ENCODE peak calls at places on chromosomes 4 and X, in five cellular contexts. W is heart right ventricle; V is foreskin keratinocyte; G is testis; Y is CD4-positive, alpha-beta memory T cell. T is an unnamed sample.
A peak's percentile ranks its signal among the peaks of the same experiment; 100 is the strongest.

GRCh38 chrX:140733766-140734342 is 24.3 kb downstream of the LINC00632 start:
- DNase-seq in V (no peak), G (peak; percentile 22), Y (peak; percentile 14), W (no peak), T (no peak)

GRCh38 chr4:140150636-140150885 is 3.4 kb downstream of the MAML3 start:
- DNase-seq in Y (no peak), G (peak; percentile 91), W (no peak), V (peak; percentile 82), T (peak; percentile 94)

GRCh38 chr4:112951362-112951962 is 98.0 kb upstream of the ANK2 start:
- DNase-seq in V (no peak), G (no peak), W (no peak), Y (no peak), T (no peak)

GRCh38 chrX:147912093-147912801 is 528 bp downstream of the FMR1 start:
- DNase-seq in Y (peak; percentile 34), W (no peak), G (peak; percentile 35), V (no peak), T (peak; percentile 66)

GRCh38 chr4:17356926-17357325 is 155.0 kb downstream of the QDPR start:
- DNase-seq in W (no peak), G (no peak), Y (no peak), V (no peak), T (no peak)

GRCh38 chr4:38856524-38857337 is at the start of gene TLR6:
- DNase-seq in Y (peak; percentile 80), G (peak; percentile 73), W (no peak), V (peak; percentile 70), T (no peak)

GRCh38 chrX:72309297-72310071 is 3.8 kb upstream of the CITED1 start:
- DNase-seq in W (no peak), Y (no peak), G (no peak), V (no peak), T (no peak)

GRCh38 chrX:16695079-16695676 is 17.3 kb downstream of the CTPS2 start:
- DNase-seq in V (peak; percentile 14), W (peak; percentile 28), Y (peak; percentile 44), G (peak; percentile 81), T (no peak)

GRCh38 chrX:120568609-120569008 is 7.8 kb upstream of the CUL4B start:
- DNase-seq in W (no peak), Y (no peak), G (no peak), V (no peak), T (no peak)

GRCh38 chr4:87973283-87974169 is 2.0 kb upstream of the SPP1 start:
- DNase-seq in G (peak; percentile 75), Y (peak; percentile 22), V (peak; percentile 100), W (peak; percentile 43), T (no peak)

GRCh38 chr4:33722254-33722653 is 2522.1 kb downstream of the ARAP2 start:
- DNase-seq in G (no peak), V (no peak), W (no peak), Y (no peak), T (no peak)

GRCh38 chr4:8644966-8645752 is 52.6 kb downstream of the CPZ start:
- DNase-seq in W (no peak), V (no peak), G (no peak), Y (no peak), T (peak; percentile 52)

GRCh38 chr4:110287130-110287529 is 88.7 kb upstream of the ELOVL6 start:
- DNase-seq in Y (no peak), G (no peak), V (peak; percentile 84), W (no peak), T (no peak)

GRCh38 chrX:131830400-131831184 is 192.5 kb upstream of the STK26 start:
- DNase-seq in V (peak; percentile 6), G (peak; percentile 28), W (peak; percentile 34), Y (peak; percentile 48), T (peak; percentile 82)

GRCh38 chrX:17682259-17682658 is 55.0 kb upstream of the SCML1 start:
- DNase-seq in V (no peak), G (no peak), W (no peak), Y (no peak), T (no peak)

GRCh38 chr4:139858436-139859225 is 193.0 kb downstream of the MGST2 start:
- DNase-seq in G (no peak), V (peak; percentile 39), Y (no peak), W (no peak), T (no peak)

GRCh38 chr4:186298034-186298647 is 32.2 kb downstream of the F11 start:
- DNase-seq in G (no peak), W (no peak), Y (no peak), V (no peak), T (no peak)

GRCh38 chrX:72094894-72095293 is 36.8 kb downstream of the RTL5 start:
- DNase-seq in Y (peak; percentile 86), G (peak; percentile 30), W (peak; percentile 40), V (no peak), T (no peak)

GRCh38 chr4:10011885-10012284 is 9.4 kb downstream of the SLC2A9 start:
- DNase-seq in Y (no peak), V (no peak), W (no peak), G (no peak), T (no peak)

GRCh38 chr4:116878280-116878679 is 207.1 kb downstream of the TRAM1L1 start:
- DNase-seq in Y (no peak), V (no peak), G (no peak), W (no peak), T (no peak)

GRCh38 chrX:150565551-150565950 is 2.9 kb upstream of the MTM1 start:
- DNase-seq in G (no peak), V (no peak), Y (no peak), W (no peak), T (no peak)

GRCh38 chr4:78131403-78131802 is 74.3 kb downstream of the FRAS1 start:
- DNase-seq in W (no peak), Y (no peak), V (no peak), G (no peak), T (no peak)

GRCh38 chr4:173448919-173449641 is 50.2 kb upstream of the SCRG1 start:
- DNase-seq in Y (no peak), G (peak; percentile 21), W (no peak), V (no peak), T (no peak)

GRCh38 chr4:14863420-14864364 is 138.6 kb upstream of the CPEB2 start:
- DNase-seq in G (no peak), V (no peak), W (no peak), Y (no peak), T (no peak)

GRCh38 chr4:14862881-14863280 is 139.4 kb upstream of the CPEB2 start:
- DNase-seq in G (peak; percentile 58), V (no peak), W (peak; percentile 35), Y (no peak), T (peak; percentile 67)

GRCh38 chr4:14865804-14866203 is 136.5 kb upstream of the CPEB2 start:
- DNase-seq in V (no peak), Y (no peak), G (no peak), W (no peak), T (no peak)

GRCh38 chr4:14864967-14865366 is 137.3 kb upstream of the CPEB2 start:
- DNase-seq in W (no peak), V (no peak), G (no peak), Y (no peak), T (no peak)

DNA sequence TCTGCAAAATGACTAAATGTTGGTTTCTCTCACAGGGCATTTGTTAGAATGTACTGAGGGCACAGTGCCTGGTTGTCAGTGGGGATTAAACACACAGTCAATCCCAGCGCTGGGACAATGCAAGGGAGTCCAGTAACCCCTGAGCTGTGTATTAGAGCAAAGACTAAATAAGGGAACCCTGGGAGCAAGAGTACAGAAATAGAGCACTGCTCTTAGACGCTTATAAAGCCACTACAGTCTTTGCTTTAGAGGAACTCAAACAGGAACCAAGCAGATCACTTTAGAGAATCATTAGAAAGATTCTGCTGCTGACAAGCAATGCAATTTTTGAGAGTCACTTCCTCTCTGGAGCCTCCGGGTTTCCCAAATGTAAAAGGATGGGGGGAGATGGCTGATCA is 137.9 kb upstream of the CPEB2 start:
- DNase-seq in W (no peak), Y (no peak), G (no peak), V (no peak), T (peak; percentile 87)
- H3K27ac ChIP-seq in W (peak overlapping the region; percentile 7), Y (no peak overlapping the region), G (no peak overlapping the region), V (no peak overlapping the region), T (peak overlapping the region; percentile 78)

GRCh38 chr4:183256756-183257385 is 63.2 kb downstream of the CLDN22 start:
- DNase-seq in G (peak; percentile 71), V (no peak), W (peak; percentile 59), Y (peak; percentile 20), T (peak; percentile 73)
- H3K27ac ChIP-seq in G (no peak overlapping the region), V (no peak overlapping the region), W (no peak overlapping the region), Y (no peak overlapping the region), T (no peak overlapping the region)

GRCh38 chr4:164821711-164822110 is 55.3 kb upstream of the APELA start:
- DNase-seq in Y (no peak), G (no peak), W (no peak), V (no peak), T (no peak)
- H3K27ac ChIP-seq in Y (no peak overlapping the region), G (no peak overlapping the region), W (no peak overlapping the region), V (no peak overlapping the region), T (no peak overlapping the region)

DNA sequence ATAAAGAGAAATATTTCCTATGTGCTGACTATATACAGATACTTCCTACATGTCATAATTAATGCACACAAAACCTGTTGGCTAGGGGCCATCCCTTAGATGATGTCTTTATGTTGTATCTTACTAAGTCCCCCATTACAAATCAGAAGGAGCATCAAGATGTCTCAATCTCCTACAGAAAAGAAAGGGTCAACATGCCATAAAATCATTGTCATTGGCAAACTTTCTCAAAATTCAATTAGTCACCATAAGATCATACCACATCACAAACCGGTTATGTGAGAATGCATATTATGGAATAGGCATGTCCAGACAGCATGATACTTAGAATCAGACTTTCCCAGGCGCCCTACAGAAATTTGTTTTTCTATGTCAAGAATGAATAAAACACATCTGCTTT is 175.2 kb upstream of the TET2 start:
- DNase-seq in W (no peak), G (no peak), V (peak; percentile 97), Y (no peak), T (no peak)
- H3K27ac ChIP-seq in W (no peak overlapping the region), G (no peak overlapping the region), V (peak overlapping the region; percentile 94), Y (no peak overlapping the region), T (no peak overlapping the region)

GRCh38 chrX:48180811-48181210 is 15.8 kb downstream of the SSX5 start:
- DNase-seq in V (peak; percentile 10), Y (no peak), G (no peak), W (no peak), T (no peak)

GRCh38 chrX:48179691-48180090 is 16.9 kb downstream of the SSX5 start:
- DNase-seq in W (no peak), Y (no peak), V (peak; percentile 90), G (no peak), T (no peak)
- H3K27ac ChIP-seq in W (no peak overlapping the region), Y (no peak overlapping the region), V (peak overlapping the region; percentile 70), G (no peak overlapping the region), T (no peak overlapping the region)

T was measured in sigmoid colon.